ENCODE peak calls at places on chromosomes 16 and 17, in ten cellular contexts. One of them, this sample, is unnamed.

GRCh38 chr17:60087882-60088669 is 9.4 kb upstream of the HEATR6 start:
- DNase-seq in GM23248: peak
- DNase-seq in Peyer's patch: no peak
- DNase-seq in right lobe of liver: no peak
- DNase-seq in left lung: no peak
- DNase-seq in CD8-positive, alpha-beta T cell: no peak
- DNase-seq in CD4-positive, alpha-beta memory T cell: no peak
- DNase-seq in stomach: peak
- DNase-seq in heart left ventricle: no peak
- DNase-seq in RWPE1: peak
- DNase-seq in this sample: no peak

GRCh38 chr17:9671559-9671958 is 26.2 kb downstream of the USP43 start:
- DNase-seq in GM23248: no peak
- DNase-seq in Peyer's patch: no peak
- DNase-seq in right lobe of liver: no peak
- DNase-seq in left lung: no peak
- DNase-seq in CD8-positive, alpha-beta T cell: no peak
- DNase-seq in CD4-positive, alpha-beta memory T cell: no peak
- DNase-seq in stomach: no peak
- DNase-seq in heart left ventricle: no peak
- DNase-seq in RWPE1: no peak
- DNase-seq in this sample: no peak

GRCh38 chr17:22517716-22518115 is 825.4 kb downstream of the KCNJ18 start:
- DNase-seq in GM23248: no peak
- DNase-seq in Peyer's patch: no peak
- DNase-seq in right lobe of liver: no peak
- DNase-seq in left lung: no peak
- DNase-seq in CD8-positive, alpha-beta T cell: no peak
- DNase-seq in CD4-positive, alpha-beta memory T cell: no peak
- DNase-seq in stomach: no peak
- DNase-seq in heart left ventricle: no peak
- DNase-seq in RWPE1: no peak
- DNase-seq in this sample: no peak

GRCh38 chr16:25010542-25010941 is 4.6 kb downstream of the ARHGAP17 start:
- DNase-seq in GM23248: no peak
- DNase-seq in Peyer's patch: no peak
- DNase-seq in right lobe of liver: no peak
- DNase-seq in left lung: no peak
- DNase-seq in CD8-positive, alpha-beta T cell: no peak
- DNase-seq in CD4-positive, alpha-beta memory T cell: no peak
- DNase-seq in stomach: no peak
- DNase-seq in heart left ventricle: no peak
- DNase-seq in RWPE1: no peak
- DNase-seq in this sample: no peak

GRCh38 chr16:51149251-51149661 is 1.8 kb downstream of the SALL1 start:
- DNase-seq in GM23248: no peak
- DNase-seq in Peyer's patch: no peak
- DNase-seq in right lobe of liver: no peak
- DNase-seq in left lung: no peak
- DNase-seq in CD8-positive, alpha-beta T cell: no peak
- DNase-seq in CD4-positive, alpha-beta memory T cell: no peak
- DNase-seq in stomach: no peak
- DNase-seq in heart left ventricle: no peak
- DNase-seq in RWPE1: no peak
- DNase-seq in this sample: no peak

GRCh38 chr17:72393553-72393952 is 272.7 kb downstream of the SOX9 start:
- DNase-seq in GM23248: peak
- DNase-seq in Peyer's patch: no peak
- DNase-seq in right lobe of liver: no peak
- DNase-seq in left lung: no peak
- DNase-seq in CD8-positive, alpha-beta T cell: no peak
- DNase-seq in CD4-positive, alpha-beta memory T cell: no peak
- DNase-seq in stomach: no peak
- DNase-seq in heart left ventricle: no peak
- DNase-seq in RWPE1: peak
- DNase-seq in this sample: peak

GRCh38 chr16:29811896-29812665 is at the start of gene PRRT2:
- DNase-seq in GM23248: peak
- DNase-seq in Peyer's patch: peak
- DNase-seq in right lobe of liver: peak
- DNase-seq in left lung: peak
- DNase-seq in CD8-positive, alpha-beta T cell: peak
- DNase-seq in CD4-positive, alpha-beta memory T cell: peak
- DNase-seq in stomach: no peak
- DNase-seq in heart left ventricle: peak
- DNase-seq in RWPE1: no peak
- DNase-seq in this sample: no peak

GRCh38 chr16:2950773-2951172 is 13.3 kb upstream of the KREMEN2 start:
- DNase-seq in GM23248: no peak
- DNase-seq in Peyer's patch: no peak
- DNase-seq in right lobe of liver: no peak
- DNase-seq in left lung: no peak
- DNase-seq in CD8-positive, alpha-beta T cell: no peak
- DNase-seq in CD4-positive, alpha-beta memory T cell: no peak
- DNase-seq in stomach: no peak
- DNase-seq in heart left ventricle: no peak
- DNase-seq in RWPE1: no peak
- DNase-seq in this sample: no peak

GRCh38 chr16:69311115-69311532 is at the start of gene VPS4A:
- DNase-seq in GM23248: peak
- DNase-seq in Peyer's patch: peak
- DNase-seq in right lobe of liver: peak
- DNase-seq in left lung: peak
- DNase-seq in CD8-positive, alpha-beta T cell: peak
- DNase-seq in CD4-positive, alpha-beta memory T cell: peak
- DNase-seq in stomach: peak
- DNase-seq in heart left ventricle: peak
- DNase-seq in RWPE1: peak
- DNase-seq in this sample: peak

GRCh38 chr17:65332375-65332774 is 195.2 kb downstream of the RGS9 start:
- DNase-seq in GM23248: peak
- DNase-seq in Peyer's patch: no peak
- DNase-seq in right lobe of liver: no peak
- DNase-seq in left lung: no peak
- DNase-seq in CD8-positive, alpha-beta T cell: no peak
- DNase-seq in CD4-positive, alpha-beta memory T cell: no peak
- DNase-seq in stomach: no peak
- DNase-seq in heart left ventricle: no peak
- DNase-seq in RWPE1: peak
- DNase-seq in this sample: no peak

GRCh38 chr16:9821331-9821730 is 360.9 kb downstream of the GRIN2A start:
- DNase-seq in GM23248: no peak
- DNase-seq in Peyer's patch: no peak
- DNase-seq in right lobe of liver: no peak
- DNase-seq in left lung: no peak
- DNase-seq in CD8-positive, alpha-beta T cell: no peak
- DNase-seq in CD4-positive, alpha-beta memory T cell: no peak
- DNase-seq in stomach: no peak
- DNase-seq in heart left ventricle: no peak
- DNase-seq in RWPE1: no peak
- DNase-seq in this sample: no peak

GRCh38 chr16:50635505-50636392 is 45.4 kb downstream of the SNX20 start:
- DNase-seq in GM23248: no peak
- DNase-seq in Peyer's patch: no peak
- DNase-seq in right lobe of liver: no peak
- DNase-seq in left lung: no peak
- DNase-seq in CD8-positive, alpha-beta T cell: no peak
- DNase-seq in CD4-positive, alpha-beta memory T cell: peak
- DNase-seq in stomach: no peak
- DNase-seq in heart left ventricle: no peak
- DNase-seq in RWPE1: no peak
- DNase-seq in this sample: no peak

GRCh38 chr17:76867578-76868175 is 527 bp upstream of the MGAT5B start:
- DNase-seq in GM23248: peak
- DNase-seq in Peyer's patch: no peak
- DNase-seq in right lobe of liver: no peak
- DNase-seq in left lung: no peak
- DNase-seq in CD8-positive, alpha-beta T cell: no peak
- DNase-seq in CD4-positive, alpha-beta memory T cell: no peak
- DNase-seq in stomach: no peak
- DNase-seq in heart left ventricle: no peak
- DNase-seq in RWPE1: peak
- DNase-seq in this sample: no peak

GRCh38 chr16:30805370-30806169 is 18.6 kb upstream of the ZNF629 start:
- DNase-seq in GM23248: peak
- DNase-seq in Peyer's patch: peak
- DNase-seq in right lobe of liver: peak
- DNase-seq in left lung: peak
- DNase-seq in CD8-positive, alpha-beta T cell: peak
- DNase-seq in CD4-positive, alpha-beta memory T cell: peak
- DNase-seq in stomach: peak
- DNase-seq in heart left ventricle: peak
- DNase-seq in RWPE1: peak
- DNase-seq in this sample: no peak

DNA sequence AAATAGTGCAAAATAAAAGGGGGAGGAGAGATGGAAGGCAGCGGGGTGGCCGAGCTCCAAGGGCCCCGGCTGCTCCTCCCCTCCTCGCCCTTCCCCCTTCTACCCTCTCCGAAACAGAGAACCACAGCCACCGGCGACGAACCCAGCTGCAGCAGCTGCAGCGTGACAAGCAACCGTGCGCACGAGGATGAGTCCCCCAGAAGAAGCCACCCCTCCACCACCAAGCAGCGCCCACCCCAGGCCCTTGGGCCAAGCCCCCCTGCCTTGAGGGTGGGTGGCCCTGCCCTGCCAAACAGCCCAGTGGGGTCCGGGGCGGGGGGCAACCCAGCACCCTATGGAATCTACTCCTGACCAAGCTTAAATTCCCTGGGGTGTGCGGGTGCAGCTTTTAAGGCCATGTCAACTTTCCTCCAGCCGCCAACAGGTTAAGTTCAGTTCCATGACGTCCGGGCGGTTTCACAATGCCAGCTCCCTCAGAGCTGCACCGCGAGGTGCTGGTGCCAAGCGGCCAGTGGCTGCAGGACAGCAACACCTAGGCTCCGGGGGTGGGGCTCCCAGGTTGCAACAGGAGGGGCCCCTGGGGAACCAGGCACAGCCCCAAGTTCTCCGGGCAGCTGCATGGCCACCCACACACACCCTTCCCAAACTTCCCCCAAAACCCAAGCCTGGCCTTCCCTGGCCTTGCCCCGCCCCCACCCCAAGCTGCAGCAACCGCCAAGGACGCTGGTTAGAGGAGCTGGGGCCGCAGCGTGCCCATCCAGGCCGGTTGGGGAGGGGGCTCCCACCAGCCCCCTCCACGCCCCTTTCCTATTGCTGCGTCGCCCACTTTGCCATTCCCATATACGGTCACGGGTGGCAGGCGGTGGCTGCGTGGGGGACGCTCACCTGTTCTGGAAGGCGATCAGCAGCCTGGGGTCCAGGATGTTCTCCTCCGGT is 2.0 kb downstream of the CBX4 start:
- DNase-seq in GM23248: peak
- DNase-seq in Peyer's patch: peak
- DNase-seq in right lobe of liver: peak
- DNase-seq in left lung: peak
- DNase-seq in CD8-positive, alpha-beta T cell: peak
- DNase-seq in CD4-positive, alpha-beta memory T cell: peak
- DNase-seq in stomach: peak
- DNase-seq in heart left ventricle: peak
- DNase-seq in RWPE1: peak
- DNase-seq in this sample: peak
- H3K27ac ChIP-seq in GM23248: peak
- H3K27ac ChIP-seq in Peyer's patch: peak
- H3K27ac ChIP-seq in right lobe of liver: peak
- H3K27ac ChIP-seq in left lung: peak
- H3K27ac ChIP-seq in CD8-positive, alpha-beta T cell: peak
- H3K27ac ChIP-seq in CD4-positive, alpha-beta memory T cell: peak
- H3K27ac ChIP-seq in stomach: peak
- H3K27ac ChIP-seq in heart left ventricle: peak
- H3K27ac ChIP-seq in RWPE1: peak
- H3K27ac ChIP-seq in this sample: peak

DNA sequence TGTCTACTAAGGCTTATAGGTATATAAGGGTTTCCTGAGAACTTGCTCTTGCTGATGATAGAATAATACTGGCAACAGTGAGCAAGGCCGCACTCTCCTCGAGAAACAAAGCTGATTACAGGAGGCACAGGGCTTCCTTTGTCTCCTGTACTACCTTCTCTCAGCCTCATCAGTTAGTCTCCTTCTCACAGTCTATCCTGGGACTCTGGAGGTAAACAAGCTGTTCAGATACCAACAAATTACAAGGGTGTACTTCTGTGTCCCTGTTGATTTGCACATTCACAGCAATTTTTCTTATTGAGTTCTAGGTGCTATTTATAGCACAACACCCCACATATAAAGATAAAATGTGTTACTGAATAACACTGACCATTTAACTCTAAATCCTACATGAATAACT is 98.7 kb downstream of the TRIM37 start:
- DNase-seq in GM23248: no peak
- DNase-seq in Peyer's patch: no peak
- DNase-seq in right lobe of liver: no peak
- DNase-seq in left lung: no peak
- DNase-seq in CD8-positive, alpha-beta T cell: no peak
- DNase-seq in CD4-positive, alpha-beta memory T cell: no peak
- DNase-seq in stomach: no peak
- DNase-seq in heart left ventricle: no peak
- DNase-seq in RWPE1: no peak
- DNase-seq in this sample: no peak
- H3K27ac ChIP-seq in GM23248: no peak
- H3K27ac ChIP-seq in Peyer's patch: no peak
- H3K27ac ChIP-seq in right lobe of liver: peak
- H3K27ac ChIP-seq in left lung: no peak
- H3K27ac ChIP-seq in CD8-positive, alpha-beta T cell: no peak
- H3K27ac ChIP-seq in CD4-positive, alpha-beta memory T cell: no peak
- H3K27ac ChIP-seq in stomach: no peak
- H3K27ac ChIP-seq in heart left ventricle: no peak
- H3K27ac ChIP-seq in RWPE1: no peak
- H3K27ac ChIP-seq in this sample: no peak

DNA sequence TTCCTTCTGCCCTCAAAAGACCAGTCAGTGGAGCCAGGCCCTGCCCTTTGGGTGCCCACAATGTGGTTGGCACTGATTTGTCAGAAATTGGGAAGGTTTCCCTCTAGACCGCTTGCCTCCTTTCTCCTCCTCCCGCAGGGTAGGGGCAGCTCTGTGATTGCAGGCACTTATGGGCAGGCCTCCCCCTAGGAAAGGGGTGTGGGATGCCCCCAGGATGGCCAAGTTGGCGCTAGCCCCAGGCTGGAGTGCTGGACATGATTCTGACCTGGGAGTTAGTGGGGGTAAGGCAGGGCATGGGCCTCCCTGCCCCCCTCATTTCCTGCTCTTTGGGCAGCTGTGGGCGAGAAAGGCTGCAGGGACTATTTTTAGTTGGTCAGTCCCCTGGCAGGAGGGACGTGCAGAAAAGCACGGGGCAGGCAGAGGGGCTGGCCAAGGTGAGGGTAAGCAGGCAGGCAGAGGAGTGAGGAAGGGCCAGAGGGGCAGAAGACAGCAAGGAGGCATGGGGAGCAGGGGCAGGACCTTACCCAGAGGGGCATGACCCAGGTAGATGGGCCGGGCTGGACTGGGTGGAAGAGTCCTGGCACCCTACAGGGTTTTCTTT is 3.3 kb downstream of the RARA start:
- DNase-seq in GM23248: no peak
- DNase-seq in Peyer's patch: no peak
- DNase-seq in right lobe of liver: peak
- DNase-seq in left lung: peak
- DNase-seq in CD8-positive, alpha-beta T cell: no peak
- DNase-seq in CD4-positive, alpha-beta memory T cell: no peak
- DNase-seq in stomach: no peak
- DNase-seq in heart left ventricle: peak
- DNase-seq in RWPE1: no peak
- DNase-seq in this sample: no peak
- H3K27ac ChIP-seq in GM23248: peak
- H3K27ac ChIP-seq in Peyer's patch: no peak
- H3K27ac ChIP-seq in right lobe of liver: no peak
- H3K27ac ChIP-seq in left lung: peak
- H3K27ac ChIP-seq in CD8-positive, alpha-beta T cell: no peak
- H3K27ac ChIP-seq in CD4-positive, alpha-beta memory T cell: no peak
- H3K27ac ChIP-seq in stomach: peak
- H3K27ac ChIP-seq in heart left ventricle: peak
- H3K27ac ChIP-seq in RWPE1: peak
- H3K27ac ChIP-seq in this sample: peak

GRCh38 chr16:14303182-14303618 is 232.1 kb downstream of the MRTFB start:
- DNase-seq in GM23248: peak
- DNase-seq in Peyer's patch: no peak
- DNase-seq in right lobe of liver: no peak
- DNase-seq in left lung: no peak
- DNase-seq in CD8-positive, alpha-beta T cell: no peak
- DNase-seq in CD4-positive, alpha-beta memory T cell: no peak
- DNase-seq in stomach: no peak
- DNase-seq in heart left ventricle: no peak
- DNase-seq in RWPE1: no peak
- DNase-seq in this sample: no peak
- H3K27ac ChIP-seq in GM23248: peak
- H3K27ac ChIP-seq in Peyer's patch: no peak
- H3K27ac ChIP-seq in right lobe of liver: peak
- H3K27ac ChIP-seq in left lung: no peak
- H3K27ac ChIP-seq in CD8-positive, alpha-beta T cell: no peak
- H3K27ac ChIP-seq in CD4-positive, alpha-beta memory T cell: no peak
- H3K27ac ChIP-seq in stomach: peak
- H3K27ac ChIP-seq in heart left ventricle: peak
- H3K27ac ChIP-seq in RWPE1: peak
- H3K27ac ChIP-seq in this sample: peak

This sample was measured in RWPE2.